ENCODE peak calls at places on chromosomes 7 and 10, in ten cellular contexts. D, P, G, M, X, I, Z, L, E and B are unnamed samples.

GRCh38 chr10:78236416-78237015 is 202.9 kb downstream of the RPS24 start:
- DNase-seq in E (no peak), G (no peak), D (no peak), L (no peak), P (no peak), I (no peak), X (no peak), Z (no peak), M (no peak), B (no peak)

GRCh38 chr10:19817251-19818046 is 1.2 kb downstream of the PLXDC2 start:
- DNase-seq in G (peak; percentile 73), L (peak; percentile 56), Z (no peak), M (peak; percentile 73), P (peak; percentile 38), X (no peak), E (peak; percentile 54), D (no peak), I (no peak), B (no peak)

GRCh38 chr10:114856544-114857287 is 35.1 kb downstream of the FHIP2A start:
- DNase-seq in L (no peak), E (no peak), G (no peak), P (no peak), Z (no peak), D (no peak), I (peak; percentile 83), X (no peak), M (no peak), B (peak; percentile 56)

GRCh38 chr10:114995468-114995867 is 57.5 kb downstream of the TRUB1 start:
- DNase-seq in Z (no peak), E (no peak), M (no peak), D (no peak), P (no peak), X (no peak), I (peak; percentile 58), G (no peak), L (no peak), B (no peak)

GRCh38 chr7:83166-83840 is 109.1 kb upstream of the FAM20C start:
- DNase-seq in G (peak; percentile 20), P (no peak), L (peak; percentile 44), E (peak; percentile 16), I (no peak), D (no peak), Z (no peak), M (peak; percentile 65), X (no peak), B (no peak)

GRCh38 chr7:149763563-149764240 is 9.7 kb downstream of the ZNF467 start:
- DNase-seq in G (no peak), P (no peak), L (no peak), X (no peak), Z (no peak), M (no peak), D (no peak), I (no peak), E (no peak), B (no peak)

GRCh38 chr10:48574322-48574796 is 30.5 kb downstream of the ARHGAP22 start:
- DNase-seq in Z (no peak), I (no peak), D (no peak), E (no peak), X (peak; percentile 89), L (no peak), G (peak; percentile 22), M (no peak), P (no peak), B (no peak)

GRCh38 chr10:43961523-43962345 is 313.1 kb upstream of the ZNF32 start:
- DNase-seq in G (no peak), X (no peak), L (peak; percentile 47), Z (no peak), M (no peak), I (no peak), E (no peak), D (no peak), P (no peak), B (no peak)

GRCh38 chr7:153090757-153091156 is 331.2 kb downstream of the ACTR3B start:
- DNase-seq in Z (no peak), D (no peak), G (no peak), X (no peak), L (no peak), E (no peak), P (no peak), M (no peak), I (no peak), B (no peak)

GRCh38 chr10:111472445-111472844 is 395.6 kb downstream of the ADRA2A start:
- DNase-seq in E (no peak), X (no peak), P (no peak), I (no peak), L (no peak), D (no peak), Z (no peak), M (no peak), G (no peak), B (no peak)

GRCh38 chr10:113322843-113323242 is 230.0 kb upstream of the HABP2 start:
- DNase-seq in L (no peak), X (no peak), I (no peak), P (no peak), E (no peak), G (no peak), D (no peak), M (no peak), Z (no peak), B (no peak)

GRCh38 chr10:119663866-119664698 is 12.9 kb downstream of the BAG3 start:
- DNase-seq in X (no peak), G (no peak), E (no peak), I (no peak), D (peak; percentile 38), M (no peak), P (no peak), Z (no peak), L (no peak), B (no peak)

GRCh38 chr7:67821116-67821515 is 824.5 kb downstream of the TYW1 start:
- DNase-seq in D (no peak), I (no peak), E (no peak), G (no peak), M (no peak), X (no peak), Z (no peak), L (no peak), P (no peak), B (no peak)

GRCh38 chr10:11218395-11218794 is 200.7 kb downstream of the CELF2 start:
- DNase-seq in D (no peak), M (no peak), P (no peak), X (no peak), Z (no peak), I (no peak), E (no peak), G (no peak), L (no peak), B (no peak)

GRCh38 chr10:63603709-63604445 is 82.7 kb downstream of the REEP3 start:
- DNase-seq in D (no peak), M (no peak), X (no peak), Z (no peak), G (no peak), L (no peak), P (no peak), I (peak; percentile 55), E (no peak), B (no peak)

GRCh38 chr7:29998489-29998888 is 8.9 kb upstream of the SCRN1 start:
- DNase-seq in D (no peak), P (no peak), G (no peak), Z (no peak), L (no peak), M (no peak), E (no peak), X (no peak), I (no peak), B (no peak)
- TF ChIP-seq CTCF in D (no peak), P (no peak), G (no peak), Z (no peak), L (no peak), M (no peak), E (no peak), X (no peak), I (no peak), B (no peak)

DNA sequence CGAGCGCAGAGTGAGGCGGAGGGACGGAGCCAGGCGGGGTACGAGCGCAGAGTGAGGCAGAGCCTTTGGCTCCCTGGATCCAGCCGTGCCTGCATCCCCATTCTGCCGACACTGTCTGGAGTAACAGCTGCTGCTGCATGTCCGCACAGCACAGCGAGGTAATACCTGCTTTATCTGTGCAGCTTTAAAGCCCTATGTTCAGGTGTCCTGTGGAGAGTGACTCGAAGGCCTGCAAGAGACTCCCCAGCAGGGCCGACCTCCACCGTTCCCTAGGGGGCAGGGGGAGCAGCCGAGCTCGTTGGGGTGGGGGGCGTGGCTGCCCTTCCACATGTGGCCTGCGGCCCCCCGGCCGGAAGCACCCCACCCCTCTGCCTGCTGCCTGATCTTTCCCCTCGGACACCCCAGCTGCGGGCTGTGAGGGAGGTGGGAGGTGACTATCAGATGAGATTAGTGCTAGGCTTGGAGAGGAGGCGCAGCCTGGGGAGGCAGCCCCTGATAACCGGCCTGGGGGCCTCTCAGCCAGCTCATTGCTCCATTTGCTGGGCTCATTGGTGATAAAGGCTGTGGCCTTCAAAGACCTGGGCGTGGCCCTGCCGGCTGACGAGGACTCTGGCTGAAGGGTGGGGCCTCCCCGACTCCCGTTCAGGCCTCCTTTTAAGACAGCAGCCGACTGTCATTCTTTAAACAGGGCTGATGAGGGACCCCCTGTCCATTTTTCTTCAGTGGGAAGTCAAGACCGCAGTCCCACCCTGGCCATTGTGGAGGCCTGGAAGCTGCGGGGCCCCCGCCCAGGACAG is 8.0 kb downstream of the VENTX start:
- DNase-seq in D (peak; percentile 93), P (no peak), L (no peak), I (no peak), E (peak; percentile 86), Z (no peak), G (peak; percentile 72), X (no peak), M (no peak), B (no peak)
- H3K27ac ChIP-seq in D (peak overlapping the region; percentile 79), P (no peak overlapping the region), L (no peak overlapping the region), I (no peak overlapping the region), E (peak overlapping the region; percentile 72), Z (no peak overlapping the region), G (no peak overlapping the region), X (no peak overlapping the region), M (no peak overlapping the region), B (no peak overlapping the region)

GRCh38 chr7:5383314-5384098 is 40.1 kb downstream of the TNRC18 start:
- DNase-seq in M (no peak), L (no peak), D (no peak), G (no peak), X (no peak), E (no peak), P (no peak), I (no peak), Z (no peak), B (no peak)
- TF ChIP-seq CTCF in M (no peak), L (no peak), D (no peak), G (no peak), X (no peak), E (no peak), P (no peak), I (no peak), Z (no peak), B (no peak)

DNA sequence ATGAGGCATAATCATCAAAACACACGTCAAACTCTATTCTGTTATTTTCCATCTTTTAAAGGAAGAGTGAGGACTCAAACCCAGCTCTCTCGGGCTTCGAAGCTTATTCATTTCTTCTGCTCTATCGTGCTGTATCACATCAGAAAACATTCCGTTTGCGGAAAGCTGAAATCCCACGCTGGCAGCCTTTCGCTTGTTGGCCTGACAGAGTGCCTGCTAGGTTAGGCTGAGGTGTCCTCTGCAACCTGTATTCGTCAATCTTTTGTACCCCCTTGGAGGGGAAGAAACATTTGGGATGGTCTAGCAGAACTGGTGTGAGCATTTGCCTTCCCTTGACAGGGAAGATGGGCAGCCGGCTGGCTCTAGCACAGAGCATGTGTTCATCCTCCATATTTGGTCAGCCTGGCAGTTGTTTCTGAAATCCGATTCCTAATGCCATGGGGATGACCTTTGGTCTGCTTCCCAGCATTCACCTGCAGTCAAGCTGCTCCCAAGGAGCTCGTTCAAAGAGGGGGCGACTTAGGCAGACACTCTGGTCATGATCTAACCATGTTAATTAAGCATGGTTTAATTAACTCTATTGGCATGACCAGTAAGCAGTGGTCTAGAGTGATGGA is 55.2 kb downstream of the TACC2 start:
- DNase-seq in Z (peak; percentile 61), L (no peak), X (no peak), I (no peak), P (no peak), D (no peak), M (no peak), E (peak; percentile 58), G (no peak), B (no peak)
- H3K27ac ChIP-seq in Z (peak overlapping the region; percentile 12), L (no peak overlapping the region), X (no peak overlapping the region), I (no peak overlapping the region), P (peak overlapping the region; percentile 79), D (no peak overlapping the region), M (no peak overlapping the region), E (peak overlapping the region; percentile 83), G (no peak overlapping the region), B (no peak overlapping the region)